ENCODE peak calls at places on chromosomes 16 and 17, in five cellular contexts. One of them, this sample, is unnamed.
A peak's percentile ranks its signal among the peaks of the same experiment; 100 is the strongest.

GRCh38 chr17:72162569-72162968 is 41.7 kb downstream of the SOX9 start:
- DNase-seq in psoas muscle: no peak
- DNase-seq in Calu3: no peak
- DNase-seq in MM.1S: no peak
- DNase-seq in lung: no peak
- DNase-seq in this sample: no peak

GRCh38 chr17:48869821-48870318 is 22.7 kb upstream of the ATP5MC1 start:
- DNase-seq in lung: no peak
- DNase-seq in Calu3: no peak
- DNase-seq in psoas muscle: no peak
- DNase-seq in MM.1S: no peak
- DNase-seq in this sample: no peak

GRCh38 chr16:67199011-67199807 is at the start of gene ELMO3:
- DNase-seq in lung: peak; percentile 63
- DNase-seq in Calu3: peak; percentile 89
- DNase-seq in MM.1S: no peak
- DNase-seq in psoas muscle: no peak
- DNase-seq in this sample: no peak

GRCh38 chr16:31421587-31421986 is 6.6 kb downstream of the COX6A2 start:
- DNase-seq in MM.1S: no peak
- DNase-seq in lung: no peak
- DNase-seq in Calu3: no peak
- DNase-seq in psoas muscle: no peak
- DNase-seq in this sample: peak; percentile 50

GRCh38 chr17:79075433-79075805 is 795 bp downstream of the ENGASE start:
- DNase-seq in lung: no peak
- DNase-seq in MM.1S: no peak
- DNase-seq in psoas muscle: no peak
- DNase-seq in Calu3: no peak
- DNase-seq in this sample: peak; percentile 50

GRCh38 chr17:14664511-14664910 is 363.6 kb downstream of the HS3ST3B1 start:
- DNase-seq in psoas muscle: no peak
- DNase-seq in lung: no peak
- DNase-seq in MM.1S: no peak
- DNase-seq in Calu3: no peak
- DNase-seq in this sample: no peak

GRCh38 chr16:31485571-31485970 is 2.6 kb downstream of the SLC5A2 start:
- DNase-seq in Calu3: no peak
- DNase-seq in MM.1S: no peak
- DNase-seq in lung: no peak
- DNase-seq in psoas muscle: no peak
- DNase-seq in this sample: no peak

GRCh38 chr17:78653382-78653781 is 76.2 kb upstream of the DNAH17 start:
- DNase-seq in Calu3: no peak
- DNase-seq in MM.1S: no peak
- DNase-seq in psoas muscle: no peak
- DNase-seq in lung: no peak
- DNase-seq in this sample: no peak

GRCh38 chr17:29412780-29413565 is 22.8 kb downstream of the TAOK1 start:
- DNase-seq in psoas muscle: no peak
- DNase-seq in MM.1S: no peak
- DNase-seq in lung: no peak
- DNase-seq in Calu3: no peak
- DNase-seq in this sample: no peak

GRCh38 chr16:56316545-56316944 is 108.8 kb downstream of the AMFR start:
- DNase-seq in MM.1S: no peak
- DNase-seq in psoas muscle: no peak
- DNase-seq in Calu3: no peak
- DNase-seq in lung: no peak
- DNase-seq in this sample: no peak

GRCh38 chr17:59846391-59847165 is 46.2 kb downstream of the TUBD1 start:
- DNase-seq in psoas muscle: peak; percentile 41
- DNase-seq in Calu3: peak; percentile 64
- DNase-seq in lung: peak; percentile 68
- DNase-seq in MM.1S: peak; percentile 84
- DNase-seq in this sample: peak; percentile 42

GRCh38 chr17:4446326-4447051 is 12.7 kb downstream of the SPNS3 start:
- DNase-seq in lung: no peak
- DNase-seq in psoas muscle: no peak
- DNase-seq in MM.1S: no peak
- DNase-seq in Calu3: no peak
- DNase-seq in this sample: no peak

GRCh38 chr16:17432902-17433576 is 37.7 kb downstream of the XYLT1 start:
- DNase-seq in lung: no peak
- DNase-seq in Calu3: no peak
- DNase-seq in psoas muscle: no peak
- DNase-seq in MM.1S: no peak
- DNase-seq in this sample: no peak

GRCh38 chr17:77786740-77787505 is 171.6 kb upstream of the TNRC6C start:
- DNase-seq in MM.1S: no peak
- DNase-seq in Calu3: no peak
- DNase-seq in psoas muscle: no peak
- DNase-seq in lung: no peak
- DNase-seq in this sample: no peak

GRCh38 chr17:1470774-1471462 is 14.9 kb upstream of the CRK start:
- DNase-seq in MM.1S: no peak
- DNase-seq in Calu3: no peak
- DNase-seq in psoas muscle: no peak
- DNase-seq in lung: no peak
- DNase-seq in this sample: no peak

GRCh38 chr17:1829189-1829578 is 518 bp downstream of the SMYD4 start:
- DNase-seq in Calu3: peak; percentile 10
- DNase-seq in lung: no peak
- DNase-seq in psoas muscle: peak; percentile 46
- DNase-seq in MM.1S: peak; percentile 7
- DNase-seq in this sample: peak; percentile 18

GRCh38 chr17:37516131-37516561 is 26.5 kb downstream of the DUSP14 start:
- DNase-seq in Calu3: no peak
- DNase-seq in psoas muscle: no peak
- DNase-seq in lung: no peak
- DNase-seq in MM.1S: no peak
- DNase-seq in this sample: no peak

GRCh38 chr17:44501866-44502265 is 1.3 kb downstream of the GPATCH8 start:
- DNase-seq in lung: no peak
- DNase-seq in psoas muscle: no peak
- DNase-seq in Calu3: no peak
- DNase-seq in MM.1S: no peak
- DNase-seq in this sample: no peak

GRCh38 chr16:1559446-1559975 is 26.0 kb downstream of the TMEM204 start:
- DNase-seq in Calu3: no peak
- DNase-seq in MM.1S: no peak
- DNase-seq in psoas muscle: no peak
- DNase-seq in lung: no peak
- DNase-seq in this sample: no peak

GRCh38 chr16:68743664-68744063 is 6.6 kb downstream of the CDH1 start:
- DNase-seq in lung: no peak
- DNase-seq in Calu3: no peak
- DNase-seq in MM.1S: no peak
- DNase-seq in psoas muscle: no peak
- DNase-seq in this sample: no peak

GRCh38 chr17:44235583-44235936 is 16.1 kb upstream of the UBTF start:
- DNase-seq in lung: no peak
- DNase-seq in MM.1S: no peak
- DNase-seq in Calu3: no peak
- DNase-seq in psoas muscle: no peak
- DNase-seq in this sample: no peak

GRCh38 chr16:72987480-72987901 is 60.4 kb downstream of the ZFHX3 start:
- DNase-seq in lung: no peak
- DNase-seq in MM.1S: no peak
- DNase-seq in psoas muscle: no peak
- DNase-seq in Calu3: no peak
- DNase-seq in this sample: no peak

GRCh38 chr17:59311051-59311468 is 20.4 kb upstream of the YPEL2 start:
- DNase-seq in psoas muscle: no peak
- DNase-seq in lung: peak; percentile 35
- DNase-seq in Calu3: peak; percentile 28
- DNase-seq in MM.1S: peak; percentile 72
- DNase-seq in this sample: peak; percentile 74

GRCh38 chr17:39999067-39999466 is 16.2 kb upstream of the CSF3 start:
- DNase-seq in lung: no peak
- DNase-seq in Calu3: no peak
- DNase-seq in MM.1S: no peak
- DNase-seq in psoas muscle: no peak
- DNase-seq in this sample: no peak

GRCh38 chr17:45111838-45112237 is 20.5 kb downstream of the PLCD3 start:
- DNase-seq in lung: no peak
- DNase-seq in Calu3: no peak
- DNase-seq in MM.1S: no peak
- DNase-seq in psoas muscle: peak; percentile 10
- DNase-seq in this sample: no peak

GRCh38 chr17:11245187-11245586 is 4.2 kb downstream of the SHISA6 start:
- DNase-seq in lung: no peak
- DNase-seq in psoas muscle: no peak
- DNase-seq in MM.1S: no peak
- DNase-seq in Calu3: no peak
- DNase-seq in this sample: no peak

DNA sequence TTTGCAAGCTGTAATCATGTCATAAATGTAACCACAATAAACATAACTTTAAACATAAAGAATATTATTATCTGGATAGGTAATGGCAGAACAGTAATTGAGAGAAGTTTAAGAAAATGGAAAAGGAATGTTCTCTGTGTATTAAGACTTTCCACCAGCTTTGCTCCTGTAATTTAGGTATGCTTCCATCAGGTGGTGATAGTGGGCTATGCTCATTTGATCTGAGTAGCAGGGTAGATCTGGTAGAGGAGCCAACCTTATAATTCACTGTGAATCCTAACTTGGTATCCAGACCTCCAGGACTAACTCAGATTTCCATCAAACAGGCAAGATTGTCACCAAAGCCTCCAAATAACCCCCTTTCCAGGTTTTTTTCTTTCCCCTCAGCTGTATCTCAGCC is 137.9 kb upstream of the ZKSCAN2 start:
- DNase-seq in lung: no peak
- DNase-seq in Calu3: no peak
- DNase-seq in MM.1S: no peak
- DNase-seq in psoas muscle: no peak
- DNase-seq in this sample: no peak
- TF ChIP-seq CTCF in lung: no peak
- TF ChIP-seq CTCF in Calu3: no peak
- TF ChIP-seq CTCF in MM.1S: peak; percentile 9
- TF ChIP-seq CTCF in psoas muscle: no peak
- TF ChIP-seq CTCF in this sample: no peak

GRCh38 chr16:20762404-20763123 is 1.2 kb upstream of the ACSM3 start:
- DNase-seq in MM.1S: no peak
- DNase-seq in Calu3: no peak
- DNase-seq in psoas muscle: no peak
- DNase-seq in lung: no peak
- DNase-seq in this sample: no peak
- TF ChIP-seq CTCF in MM.1S: no peak
- TF ChIP-seq CTCF in Calu3: no peak
- TF ChIP-seq CTCF in psoas muscle: no peak
- TF ChIP-seq CTCF in lung: no peak
- TF ChIP-seq CTCF in this sample: no peak

DNA sequence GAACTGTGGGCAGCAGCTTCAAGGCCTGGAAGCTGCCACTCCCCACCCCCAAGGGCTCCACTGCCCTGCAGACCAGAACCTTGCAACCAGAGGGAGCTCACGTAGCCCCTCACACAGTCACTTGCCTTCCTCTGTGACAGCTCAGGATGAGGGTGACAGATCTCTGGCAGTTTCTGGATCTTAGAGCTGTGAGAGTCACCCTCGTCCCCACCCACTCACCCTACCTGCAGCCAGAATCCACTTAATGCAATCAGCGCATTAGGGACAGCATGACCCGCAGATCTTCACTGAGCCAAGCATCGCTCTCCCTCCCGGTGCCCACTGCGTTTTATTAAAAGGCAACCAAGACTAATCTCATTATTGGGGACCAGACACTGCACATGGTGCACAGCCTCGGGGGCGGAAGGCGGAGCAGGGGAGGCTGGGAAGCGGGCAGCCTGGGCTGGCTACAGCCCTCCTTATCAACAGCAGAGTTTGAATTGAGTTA is 3.5 kb downstream of the CYB561 start:
- DNase-seq in psoas muscle: no peak
- DNase-seq in Calu3: no peak
- DNase-seq in lung: no peak
- DNase-seq in MM.1S: no peak
- DNase-seq in this sample: peak; percentile 65
- TF ChIP-seq CTCF in psoas muscle: no peak
- TF ChIP-seq CTCF in Calu3: no peak
- TF ChIP-seq CTCF in lung: no peak
- TF ChIP-seq CTCF in MM.1S: no peak
- TF ChIP-seq CTCF in this sample: no peak

GRCh38 chr17:7967751-7968150 is 34.7 kb upstream of the GUCY2D start:
- DNase-seq in Calu3: no peak
- DNase-seq in lung: no peak
- DNase-seq in MM.1S: no peak
- DNase-seq in psoas muscle: no peak
- DNase-seq in this sample: no peak

GRCh38 chr17:7974638-7975131 is 27.7 kb upstream of the GUCY2D start:
- DNase-seq in MM.1S: no peak
- DNase-seq in Calu3: no peak
- DNase-seq in psoas muscle: no peak
- DNase-seq in lung: no peak
- DNase-seq in this sample: no peak

GRCh38 chr17:7971651-7972050 is 30.8 kb upstream of the GUCY2D start:
- DNase-seq in lung: no peak
- DNase-seq in psoas muscle: no peak
- DNase-seq in MM.1S: no peak
- DNase-seq in Calu3: no peak
- DNase-seq in this sample: no peak

GRCh38 chr17:7969434-7969833 is 33.0 kb upstream of the GUCY2D start:
- DNase-seq in Calu3: no peak
- DNase-seq in psoas muscle: no peak
- DNase-seq in lung: no peak
- DNase-seq in MM.1S: no peak
- DNase-seq in this sample: no peak

GRCh38 chr17:7972131-7972785 is 30.2 kb upstream of the GUCY2D start:
- DNase-seq in Calu3: no peak
- DNase-seq in lung: no peak
- DNase-seq in psoas muscle: no peak
- DNase-seq in MM.1S: no peak
- DNase-seq in this sample: no peak
- TF ChIP-seq CTCF in Calu3: no peak
- TF ChIP-seq CTCF in lung: no peak
- TF ChIP-seq CTCF in psoas muscle: no peak
- TF ChIP-seq CTCF in MM.1S: no peak
- TF ChIP-seq CTCF in this sample: no peak

GRCh38 chr16:28179354-28179753 is 32.4 kb downstream of the XPO6 start:
- DNase-seq in lung: no peak
- DNase-seq in MM.1S: no peak
- DNase-seq in Calu3: no peak
- DNase-seq in psoas muscle: no peak
- DNase-seq in this sample: no peak

GRCh38 chr16:28180660-28181556 is 30.9 kb downstream of the XPO6 start:
- DNase-seq in MM.1S: no peak
- DNase-seq in psoas muscle: no peak
- DNase-seq in lung: no peak
- DNase-seq in Calu3: no peak
- DNase-seq in this sample: no peak

GRCh38 chr16:28181557-28181914 is 30.2 kb downstream of the XPO6 start:
- DNase-seq in psoas muscle: peak; percentile 26
- DNase-seq in MM.1S: no peak
- DNase-seq in Calu3: peak; percentile 52
- DNase-seq in lung: peak; percentile 33
- DNase-seq in this sample: no peak

GRCh38 chr16:28172331-28172730 is 39.4 kb downstream of the XPO6 start:
- DNase-seq in Calu3: no peak
- DNase-seq in psoas muscle: no peak
- DNase-seq in lung: no peak
- DNase-seq in MM.1S: no peak
- DNase-seq in this sample: no peak

GRCh38 chr16:28175715-28176114 is 36.0 kb downstream of the XPO6 start:
- DNase-seq in MM.1S: no peak
- DNase-seq in lung: no peak
- DNase-seq in psoas muscle: no peak
- DNase-seq in Calu3: no peak
- DNase-seq in this sample: no peak
- TF ChIP-seq CTCF in MM.1S: no peak
- TF ChIP-seq CTCF in lung: no peak
- TF ChIP-seq CTCF in psoas muscle: no peak
- TF ChIP-seq CTCF in Calu3: no peak
- TF ChIP-seq CTCF in this sample: no peak

This sample was measured in GM20000.